ENCODE peak calls at places on chromosomes 6 and 20, in four cellular contexts. B is H9, G is IMR-90, F is neuronal stem cell. O is an unnamed sample.

GRCh38 chr6:12066297-12066696 is 54.2 kb downstream of the HIVEP1 start:
- DNase-seq in G (peak), B (no peak), F (no peak), O (no peak)

GRCh38 chr20:2657241-2657640 is 4.8 kb downstream of the NOP56 start:
- DNase-seq in B (no peak), G (no peak), F (no peak), O (no peak)

GRCh38 chr20:62736407-62737071 is 27.9 kb downstream of the NTSR1 start:
- DNase-seq in B (no peak), F (no peak), G (no peak), O (no peak)

GRCh38 chr6:157962601-157963084 is 19.0 kb upstream of the SYNJ2 start:
- DNase-seq in B (no peak), G (peak), F (no peak), O (no peak)

GRCh38 chr6:104159045-104159618 is 700.6 kb downstream of the HACE1 start:
- DNase-seq in G (no peak), F (no peak), B (no peak), O (no peak)

GRCh38 chr20:24141111-24141510 is 152.5 kb upstream of the GGTLC1 start:
- DNase-seq in G (no peak), B (no peak), F (no peak), O (no peak)

GRCh38 chr6:2950713-2951112 is 20.7 kb downstream of the SERPINB6 start:
- DNase-seq in B (peak), G (no peak), F (no peak), O (no peak)

GRCh38 chr20:62972270-62973032 is 19.9 kb downstream of the SLC17A9 start:
- DNase-seq in B (peak), G (peak), F (peak), O (peak)

GRCh38 chr6:92840246-92840930 is 579.0 kb downstream of the EPHA7 start:
- DNase-seq in F (no peak), G (no peak), B (no peak), O (no peak)

GRCh38 chr20:58313366-58313765 is 3.9 kb downstream of the RAB22A start:
- DNase-seq in B (no peak), F (no peak), G (no peak), O (no peak)

GRCh38 chr6:45445364-45445748 is 67.6 kb upstream of the SUPT3H start:
- DNase-seq in F (no peak), G (peak), B (no peak), O (no peak)
- H2BK120ac ChIP-seq in F (no peak), G (peak), B (no peak), O (no peak)

GRCh38 chr6:160252073-160252809 is 6.4 kb downstream of the SLC22A2 start:
- DNase-seq in F (no peak), G (no peak), B (no peak), O (no peak)
- H2BK120ac ChIP-seq in F (no peak), G (no peak), B (no peak), O (no peak)

GRCh38 chr6:80638222-80639055 is 532.0 kb downstream of the BCKDHB start:
- DNase-seq in B (peak), G (peak), F (no peak), O (peak)
- H2BK120ac ChIP-seq in B (no peak), G (peak), F (no peak), O (peak)

GRCh38 chr6:33391278-33392167 is at the start of gene KIFC1:
- DNase-seq in F (peak), G (peak), B (peak), O (peak)
- H2BK120ac ChIP-seq in F (peak), G (peak), B (no peak), O (peak)

DNA sequence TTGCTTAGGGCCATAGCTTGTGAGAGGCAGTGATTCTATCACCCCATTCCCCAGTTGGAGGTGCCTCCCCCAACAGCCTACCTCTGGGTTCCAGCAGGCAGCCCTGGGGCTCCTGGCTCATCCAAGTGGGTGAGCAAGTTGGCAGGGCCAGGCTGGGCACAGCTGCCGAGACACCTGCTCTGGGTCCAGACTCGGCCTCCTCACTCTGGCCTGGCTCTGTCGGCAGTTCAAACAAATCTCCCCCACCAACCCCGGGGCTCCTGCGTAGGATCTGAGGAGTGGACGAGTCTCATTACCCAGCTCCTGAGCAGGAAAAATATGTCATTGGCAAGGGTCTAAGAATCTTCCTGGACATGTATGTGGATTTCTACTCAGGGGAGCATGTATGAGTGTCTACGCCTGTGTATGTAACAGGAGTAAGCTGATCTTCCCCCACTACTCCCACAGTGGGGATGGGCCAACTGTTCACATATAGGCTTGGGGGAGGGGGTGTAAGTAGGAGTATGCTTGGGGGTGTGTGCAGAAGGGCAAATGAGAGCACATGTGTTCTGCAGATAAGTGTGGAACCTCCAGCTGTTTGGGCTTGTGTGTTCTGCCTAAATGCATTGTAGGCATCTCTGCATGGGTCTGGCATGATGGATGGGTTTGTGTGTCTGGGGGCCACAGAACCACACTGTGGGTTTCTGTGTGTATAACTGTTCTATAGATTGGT is 2.0 kb downstream of the ID1 start:
- DNase-seq in B (peak), F (no peak), G (peak), O (peak)
- H2BK120ac ChIP-seq in B (no peak), F (no peak), G (peak), O (peak)

DNA sequence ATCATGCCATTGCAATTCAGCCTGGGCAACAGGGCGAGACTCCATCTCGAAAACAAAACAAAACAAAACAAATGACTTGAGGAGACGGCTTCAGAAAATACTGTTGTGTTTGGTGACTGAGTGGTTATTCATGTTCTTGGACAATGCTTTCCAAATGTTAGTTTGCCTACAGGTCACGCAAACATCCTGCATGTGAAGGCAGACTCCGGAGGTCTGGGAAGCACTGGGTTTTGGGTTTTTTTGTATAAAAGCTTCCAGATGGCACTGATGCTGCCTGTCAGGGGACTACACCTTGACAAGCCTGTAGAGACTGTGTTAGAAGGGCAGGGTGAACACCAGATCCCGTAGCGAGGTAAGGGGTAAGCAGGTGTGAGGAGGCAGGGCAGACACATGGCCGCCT is 81.7 kb downstream of the THBS2 start:
- DNase-seq in F (no peak), G (peak), B (no peak), O (no peak)
- H2BK120ac ChIP-seq in F (no peak), G (peak), B (no peak), O (no peak)

GRCh38 chr6:86756623-86757246 is 180.6 kb upstream of the HTR1E start:
- DNase-seq in G (no peak), B (peak), F (peak), O (peak)
- H2BK120ac ChIP-seq in G (no peak), B (no peak), F (no peak), O (no peak)

O was measured in mesendoderm.